ENCODE peak calls at places on chromosomes 7 and 10, in seven cellular contexts. C is H9, E is H1, W is neuronal stem cell, N is mesendoderm, Z is trophoblast cell, K is mesenchymal stem cell. A is an unnamed sample.

GRCh38 chr7:121449304-121449703 is 53.2 kb upstream of the FAM3C start:
- DNase-seq in C (no peak), E (no peak), W (no peak), N (no peak), Z (peak), K (peak), A (no peak)

GRCh38 chr7:106313456-106313891 is 28.7 kb upstream of the NAMPT start:
- DNase-seq in C (no peak), E (no peak), W (no peak), N (no peak), Z (peak), K (peak), A (peak)

GRCh38 chr10:52400564-52400963 is 86.5 kb downstream of the DKK1 start:
- DNase-seq in C (no peak), E (no peak), W (no peak), N (peak), Z (no peak), K (peak), A (peak)

GRCh38 chr10:116699783-116700150 is 42.6 kb downstream of the HSPA12A start:
- DNase-seq in C (no peak), E (no peak), W (no peak), N (no peak), Z (no peak), K (no peak), A (no peak)

GRCh38 chr7:2928256-2928612 is 84.1 kb upstream of the GNA12 start:
- DNase-seq in C (peak), E (no peak), W (no peak), N (no peak), Z (no peak), K (no peak), A (no peak)

GRCh38 chr10:126375926-126376554 is 12.2 kb downstream of the ADAM12 start:
- DNase-seq in C (no peak), E (no peak), W (no peak), N (no peak), Z (peak), K (no peak), A (peak)

GRCh38 chr10:129953541-129954031 is 10.5 kb downstream of the EBF3 start:
- DNase-seq in C (no peak), E (no peak), W (no peak), N (no peak), Z (no peak), K (no peak), A (no peak)

GRCh38 chr7:146090023-146090645 is 26.5 kb upstream of the CNTNAP2 start:
- DNase-seq in C (no peak), E (no peak), W (no peak), N (peak), Z (peak), K (peak), A (no peak)

GRCh38 chr7:135801045-135801693 is 52.6 kb upstream of the FAM180A start:
- DNase-seq in C (no peak), E (no peak), W (peak), N (peak), Z (peak), K (peak), A (peak)

GRCh38 chr7:151552352-151553028 is 32.8 kb upstream of the RHEB start:
- DNase-seq in C (no peak), E (no peak), W (no peak), N (peak), Z (peak), K (no peak), A (no peak)

GRCh38 chr10:11832042-11832441 is 8.9 kb downstream of the PROSER2 start:
- DNase-seq in C (no peak), E (no peak), W (no peak), N (no peak), Z (no peak), K (no peak), A (no peak)

GRCh38 chr7:110507832-110508231 is 583.1 kb upstream of the LRRN3 start:
- DNase-seq in C (no peak), E (no peak), W (no peak), N (no peak), Z (no peak), K (peak), A (no peak)

GRCh38 chr7:93228302-93228701 is 2.0 kb upstream of the HEPACAM2 start:
- DNase-seq in C (no peak), E (no peak), W (peak), N (peak), Z (peak), K (peak), A (peak)

GRCh38 chr7:41046778-41047177 is 656.1 kb downstream of the INHBA start:
- DNase-seq in C (no peak), E (no peak), W (no peak), N (no peak), Z (no peak), K (no peak), A (no peak)

GRCh38 chr10:70563230-70563629 is 39.3 kb downstream of the PRF1 start:
- DNase-seq in C (no peak), E (no peak), W (no peak), N (no peak), Z (no peak), K (no peak), A (no peak)

GRCh38 chr7:102111758-102112119 is 174.9 kb upstream of the SH2B2 start:
- DNase-seq in C (peak), E (no peak), W (no peak), N (no peak), Z (no peak), K (no peak), A (no peak)

GRCh38 chr7:102104245-102104644 is 182.4 kb upstream of the SH2B2 start:
- DNase-seq in C (no peak), E (no peak), W (no peak), N (no peak), Z (no peak), K (no peak), A (no peak)

GRCh38 chr7:102106625-102107024 is 180.0 kb upstream of the SH2B2 start:
- DNase-seq in C (no peak), E (no peak), W (no peak), N (peak), Z (no peak), K (no peak), A (no peak)

GRCh38 chr7:102111063-102111757 is 175.5 kb upstream of the SH2B2 start:
- DNase-seq in C (no peak), E (no peak), W (peak), N (peak), Z (no peak), K (no peak), A (no peak)

DNA sequence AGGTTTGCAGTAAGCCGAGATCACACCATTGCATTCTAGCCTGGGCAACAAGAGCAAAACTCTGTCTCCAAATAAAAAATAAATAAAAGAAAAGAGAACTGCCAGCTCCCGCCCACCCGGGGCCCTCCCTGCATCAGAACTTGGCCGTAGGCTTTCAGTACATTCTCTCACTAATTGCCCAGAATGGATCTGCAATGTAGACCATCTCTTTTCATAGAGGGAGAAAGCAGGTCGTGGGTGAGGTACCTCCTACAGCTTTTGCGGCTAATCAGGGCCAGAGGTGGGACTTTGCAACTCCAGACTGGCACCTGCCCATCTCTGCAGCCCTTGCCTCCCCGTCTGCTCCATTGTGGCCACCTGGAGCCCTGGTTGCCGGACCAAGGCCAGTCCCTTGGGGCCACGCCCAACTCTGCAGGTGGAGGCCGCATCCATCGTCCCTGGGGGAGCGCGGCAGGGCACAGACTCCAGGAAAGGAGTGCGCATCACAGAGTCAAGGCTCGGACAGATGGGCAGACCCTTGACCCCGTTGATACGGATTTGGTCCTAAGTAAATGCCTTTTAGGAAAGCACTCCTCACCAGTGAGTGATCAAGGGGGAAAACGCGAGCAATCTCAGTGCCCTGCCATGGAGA is 179.1 kb upstream of the SH2B2 start:
- DNase-seq in C (no peak), E (no peak), W (no peak), N (no peak), Z (no peak), K (no peak), A (no peak)
- H3K18ac ChIP-seq in C (no peak), E (no peak), W (peak), N (no peak), Z (no peak), K (no peak), A (no peak)

GRCh38 chr10:123474700-123475099 is 191.5 kb upstream of the GPR26 start:
- DNase-seq in C (no peak), E (no peak), W (no peak), N (no peak), Z (no peak), K (no peak), A (no peak)
- H3K18ac ChIP-seq in C (no peak), E (no peak), W (no peak), N (no peak), Z (no peak), K (no peak), A (no peak)

DNA sequence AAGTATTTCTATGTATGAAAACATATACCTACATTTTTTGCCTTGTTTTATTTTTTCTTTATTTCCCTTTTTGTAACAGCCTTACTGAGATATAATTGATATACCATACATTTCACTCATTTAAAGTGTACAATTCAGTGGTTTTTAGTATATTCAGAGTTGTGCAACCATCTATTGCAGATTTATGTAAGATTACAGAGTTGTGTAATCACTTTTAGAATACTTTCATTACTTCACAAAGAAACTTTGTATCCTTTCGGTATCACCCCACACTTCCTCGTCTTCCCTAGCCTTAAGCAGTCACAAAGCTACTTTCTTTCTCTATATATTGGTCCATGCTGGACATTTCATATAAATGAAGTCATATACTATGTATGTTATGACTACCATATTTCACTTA is 74.6 kb downstream of the ATRNL1 start:
- DNase-seq in C (no peak), E (no peak), W (no peak), N (no peak), Z (no peak), K (no peak), A (no peak)
- H3K18ac ChIP-seq in C (no peak), E (no peak), W (no peak), N (no peak), Z (no peak), K (no peak), A (no peak)

GRCh38 chr10:78398385-78398784 is 364.7 kb downstream of the RPS24 start:
- DNase-seq in C (no peak), E (no peak), W (no peak), N (peak), Z (no peak), K (no peak), A (no peak)
- H3K18ac ChIP-seq in C (no peak), E (no peak), W (no peak), N (no peak), Z (no peak), K (no peak), A (no peak)

GRCh38 chr7:115191506-115191905 is 269.6 kb downstream of the MDFIC start:
- DNase-seq in C (no peak), E (no peak), W (no peak), N (no peak), Z (no peak), K (peak), A (peak)
- H3K18ac ChIP-seq in C (no peak), E (no peak), W (no peak), N (no peak), Z (no peak), K (no peak), A (no peak)

A was measured in IMR-90.